ENCODE peak calls at places on chromosomes 12 and 14, in ten cellular contexts. C, I, H, B, X, N, Q, M, T and K are unnamed samples.

GRCh38 chr12:118439068-118439467 is 62.7 kb downstream of the SUDS3 start:
- DNase-seq in M (no peak), B (no peak), X (no peak), C (no peak), Q (no peak), H (no peak), N (no peak), T (no peak), I (no peak), K (no peak)

GRCh38 chr12:68446896-68447806 is 115.0 kb upstream of the MDM1 start:
- DNase-seq in M (no peak), X (no peak), C (no peak), N (peak), Q (no peak), H (no peak), I (no peak), T (no peak), B (no peak), K (no peak)

GRCh38 chr12:33488036-33488435 is 48.4 kb upstream of the SYT10 start:
- DNase-seq in X (no peak), H (no peak), N (no peak), C (no peak), I (no peak), B (peak), T (no peak), Q (no peak), M (no peak), K (no peak)

GRCh38 chr12:87728936-87729593 is 300.1 kb downstream of the C12orf50 start:
- DNase-seq in N (no peak), B (no peak), T (no peak), C (no peak), X (no peak), H (no peak), M (no peak), I (peak), Q (no peak), K (no peak)

GRCh38 chr12:111342376-111342775 is 26.5 kb downstream of the PHETA1 start:
- DNase-seq in T (no peak), C (no peak), I (no peak), N (no peak), M (no peak), X (no peak), B (no peak), Q (no peak), H (no peak), K (no peak)

GRCh38 chr14:104389326-104390220 is 190.0 kb upstream of the C14orf180 start:
- DNase-seq in I (no peak), T (no peak), X (peak), H (no peak), M (peak), Q (peak), N (no peak), B (no peak), C (peak), K (no peak)

GRCh38 chr12:111741235-111741812 is 25.4 kb upstream of the ALDH2 start:
- DNase-seq in X (no peak), N (no peak), T (no peak), I (no peak), B (peak), C (no peak), Q (no peak), M (no peak), H (no peak), K (peak)

GRCh38 chr12:96211989-96212388 is 17.8 kb downstream of the ELK3 start:
- DNase-seq in H (no peak), X (no peak), I (no peak), Q (no peak), T (no peak), M (no peak), N (no peak), C (no peak), B (peak), K (no peak)

GRCh38 chr12:55227643-55228042 is 6.8 kb downstream of the OR10A7 start:
- DNase-seq in X (no peak), B (no peak), N (no peak), T (no peak), Q (no peak), C (no peak), I (no peak), H (no peak), M (no peak), K (no peak)

GRCh38 chr12:1131811-1132224 is 140.8 kb downstream of the ERC1 start:
- DNase-seq in B (no peak), C (no peak), N (no peak), H (no peak), I (no peak), Q (no peak), T (no peak), M (peak), X (no peak), K (no peak)

GRCh38 chr12:43826681-43827458 is 9.0 kb upstream of the TMEM117 start:
- DNase-seq in X (no peak), M (no peak), C (no peak), B (no peak), N (no peak), Q (no peak), T (no peak), I (no peak), H (no peak), K (peak)

GRCh38 chr14:83975435-83976222 is 1554.3 kb upstream of the FLRT2 start:
- DNase-seq in X (no peak), I (no peak), N (no peak), Q (no peak), B (peak), C (no peak), H (no peak), M (no peak), T (no peak), K (no peak)

GRCh38 chr14:31090872-31091764 is 64.9 kb upstream of the STRN3 start:
- DNase-seq in H (no peak), Q (no peak), X (no peak), C (no peak), B (peak), T (peak), M (no peak), I (peak), N (peak), K (peak)

GRCh38 chr12:25280082-25280481 is 29.4 kb upstream of the KRAS start:
- DNase-seq in M (peak), X (no peak), I (no peak), H (no peak), C (no peak), Q (peak), B (no peak), T (no peak), N (no peak), K (no peak)

GRCh38 chr12:53726342-53726741 is 910 bp downstream of the CALCOCO1 start:
- DNase-seq in M (no peak), B (no peak), Q (no peak), T (peak), C (peak), X (no peak), H (no peak), N (peak), I (no peak), K (no peak)

GRCh38 chr12:120468846-120469449 is 600 bp downstream of the SRSF9 start:
- DNase-seq in M (no peak), Q (peak), H (no peak), B (no peak), X (no peak), T (no peak), N (peak), C (no peak), I (no peak), K (no peak)

GRCh38 chr12:123444396-123445026 is 8.0 kb upstream of the RILPL2 start:
- DNase-seq in C (no peak), N (peak), T (no peak), I (no peak), X (no peak), B (peak), M (no peak), H (no peak), Q (no peak), K (no peak)

GRCh38 chr14:100855256-100855930 is 29.5 kb downstream of the MEG3 start:
- DNase-seq in H (no peak), X (no peak), T (no peak), M (no peak), C (no peak), I (no peak), N (no peak), B (no peak), Q (no peak), K (no peak)

GRCh38 chr12:23781118-23781517 is 168.4 kb downstream of the SOX5 start:
- DNase-seq in T (no peak), N (no peak), X (no peak), I (no peak), H (no peak), B (no peak), M (no peak), Q (no peak), C (no peak), K (no peak)

GRCh38 chr14:34536951-34537676 is 2.4 kb downstream of the EAPP start:
- DNase-seq in Q (no peak), I (peak), N (peak), H (no peak), B (no peak), C (no peak), T (no peak), M (no peak), X (no peak), K (peak)

GRCh38 chr12:81080431-81080983 is 2.6 kb downstream of the ACSS3 start:
- DNase-seq in C (no peak), Q (no peak), X (no peak), I (no peak), H (no peak), M (no peak), B (no peak), N (no peak), T (no peak), K (no peak)

GRCh38 chr12:45568808-45569207 is 160.7 kb upstream of the ARID2 start:
- DNase-seq in B (no peak), H (no peak), C (no peak), Q (no peak), X (no peak), N (no peak), T (no peak), I (no peak), M (no peak), K (no peak)

GRCh38 chr12:1073652-1074051 is 82.6 kb downstream of the ERC1 start:
- DNase-seq in I (no peak), M (no peak), C (no peak), B (no peak), Q (no peak), H (no peak), T (no peak), X (no peak), N (peak), K (no peak)

GRCh38 chr12:87599459-87599858 is 429.7 kb downstream of the C12orf50 start:
- DNase-seq in I (no peak), Q (no peak), T (no peak), H (no peak), M (no peak), C (no peak), X (no peak), B (no peak), N (no peak), K (no peak)

GRCh38 chr12:66964629-66965028 is 285.8 kb upstream of the GRIP1 start:
- DNase-seq in H (peak), Q (peak), C (no peak), I (no peak), M (peak), X (no peak), B (peak), N (peak), T (peak), K (peak)

GRCh38 chr14:20904393-20905029 is 13.3 kb downstream of the RNASE3 start:
- DNase-seq in Q (no peak), M (no peak), N (no peak), C (no peak), T (no peak), X (no peak), H (no peak), B (no peak), I (no peak), K (no peak)

GRCh38 chr12:114682920-114683708 is 861 bp downstream of the TBX3 start:
- DNase-seq in B (peak), N (peak), Q (no peak), H (no peak), T (no peak), X (no peak), C (no peak), I (no peak), M (no peak), K (peak)